ENCODE peak calls at places on chromosomes 12 and 14, in five cellular contexts. J, L, N, A and O are unnamed samples.

GRCh38 chr12:95882080-95882479 is 23.3 kb downstream of the SNRPF start:
- DNase-seq in J (no peak), L (no peak), N (no peak), A (no peak), O (no peak)

GRCh38 chr12:118780939-118781338 is 200.4 kb upstream of the SRRM4 start:
- DNase-seq in J (no peak), L (no peak), N (no peak), A (no peak), O (no peak)

GRCh38 chr14:61347771-61348443 is 26.5 kb downstream of the PRKCH start:
- DNase-seq in J (no peak), L (no peak), N (no peak), A (no peak), O (no peak)

GRCh38 chr12:71432936-71433335 is 6.7 kb upstream of the LGR5 start:
- DNase-seq in J (no peak), L (no peak), N (no peak), A (no peak), O (no peak)

GRCh38 chr12:92105676-92106075 is 40.0 kb downstream of the BTG1 start:
- DNase-seq in J (no peak), L (no peak), N (no peak), A (no peak), O (no peak)

GRCh38 chr14:104322531-104323466 is 184.4 kb downstream of the KIF26A start:
- DNase-seq in J (no peak), L (no peak), N (no peak), A (no peak), O (peak)

GRCh38 chr14:101457936-101458535 is 103.3 kb upstream of the DIO3 start:
- DNase-seq in J (no peak), L (no peak), N (no peak), A (no peak), O (peak)

GRCh38 chr12:91538418-91538817 is 355.8 kb upstream of the DCN start:
- DNase-seq in J (no peak), L (no peak), N (no peak), A (no peak), O (no peak)

GRCh38 chr12:5432011-5432400 is at the start of gene NTF3:
- DNase-seq in J (no peak), L (no peak), N (no peak), A (peak), O (no peak)

GRCh38 chr12:65867428-65867827 is 43.1 kb downstream of the HMGA2 start:
- DNase-seq in J (no peak), L (no peak), N (no peak), A (no peak), O (no peak)

GRCh38 chr12:89453579-89453978 is 71.0 kb downstream of the GALNT4 start:
- DNase-seq in J (no peak), L (no peak), N (no peak), A (no peak), O (no peak)

GRCh38 chr12:64737539-64737938 is 21.7 kb downstream of the GNS start:
- DNase-seq in J (peak), L (no peak), N (no peak), A (no peak), O (no peak)

GRCh38 chr12:34109390-34109789 is 87.1 kb downstream of the ALG10 start:
- DNase-seq in J (no peak), L (no peak), N (no peak), A (no peak), O (no peak)

GRCh38 chr12:94659531-94659930 is 9.2 kb upstream of the TMCC3 start:
- DNase-seq in J (no peak), L (no peak), N (no peak), A (no peak), O (no peak)

GRCh38 chr14:24092110-24092959 is 1.8 kb upstream of the PCK2 start:
- DNase-seq in J (no peak), L (no peak), N (no peak), A (no peak), O (no peak)

GRCh38 chr12:57872362-57872761 is 25.8 kb upstream of the CTDSP2 start:
- DNase-seq in J (no peak), L (no peak), N (no peak), A (peak), O (peak)

GRCh38 chr12:59382678-59383425 is 213.0 kb upstream of the SLC16A7 start:
- DNase-seq in J (no peak), L (no peak), N (no peak), A (peak), O (no peak)

GRCh38 chr12:95202691-95203476 is 14.4 kb downstream of the FGD6 start:
- DNase-seq in J (no peak), L (no peak), N (no peak), A (peak), O (no peak)

GRCh38 chr14:90409209-90409730 is 12.4 kb downstream of the CALM1 start:
- DNase-seq in J (no peak), L (peak), N (no peak), A (peak), O (no peak)

GRCh38 chr12:47547077-47547476 is 158.8 kb downstream of the RPAP3 start:
- DNase-seq in J (no peak), L (no peak), N (no peak), A (no peak), O (no peak)

GRCh38 chr12:21774358-21775129 is at the start of gene KCNJ8:
- DNase-seq in J (no peak), L (peak), N (no peak), A (peak), O (peak)

GRCh38 chr12:6268484-6269157 is 41.9 kb upstream of the PLEKHG6 start:
- DNase-seq in J (no peak), L (no peak), N (no peak), A (no peak), O (peak)

GRCh38 chr14:96538663-96539317 is 36.6 kb downstream of the PAPOLA start:
- DNase-seq in J (no peak), L (no peak), N (no peak), A (no peak), O (no peak)

GRCh38 chr12:2239376-2240010 is 186.7 kb downstream of the CACNA1C start:
- DNase-seq in J (no peak), L (no peak), N (no peak), A (peak), O (no peak)

GRCh38 chr12:93829073-93829472 is 151.9 kb downstream of the CRADD start:
- DNase-seq in J (no peak), L (no peak), N (no peak), A (peak), O (no peak)

GRCh38 chr12:60830381-60830780 is 1234.6 kb downstream of the SLC16A7 start:
- DNase-seq in J (no peak), L (no peak), N (no peak), A (no peak), O (no peak)

GRCh38 chr14:62455446-62455845 is 589.8 kb downstream of the KCNH5 start:
- DNase-seq in J (no peak), L (no peak), N (no peak), A (no peak), O (no peak)

GRCh38 chr14:46580941-46581671 is 70.5 kb downstream of the RPL10L start:
- DNase-seq in J (no peak), L (no peak), N (no peak), A (peak), O (no peak)

GRCh38 chr14:92513204-92513965 is at the start of gene RIN3:
- DNase-seq in J (peak), L (no peak), N (no peak), A (no peak), O (peak)

GRCh38 chr12:121245951-121246350 is 36.0 kb downstream of the P2RX4 start:
- DNase-seq in J (no peak), L (no peak), N (no peak), A (no peak), O (no peak)

GRCh38 chr12:3904999-3905398 is 31.8 kb upstream of the PARP11 start:
- DNase-seq in J (no peak), L (no peak), N (no peak), A (no peak), O (no peak)

GRCh38 chr12:46629331-46630229 is 196.2 kb downstream of the SLC38A4 start:
- DNase-seq in J (no peak), L (no peak), N (no peak), A (no peak), O (no peak)

GRCh38 chr14:68507544-68508081 is 285.3 kb downstream of the ZFP36L1 start:
- DNase-seq in J (no peak), L (no peak), N (no peak), A (peak), O (no peak)

GRCh38 chr12:70243510-70244331 is 488 bp downstream of the CNOT2 start:
- DNase-seq in J (peak), L (no peak), N (peak), A (peak), O (peak)

GRCh38 chr12:2335109-2335508 is 282.3 kb downstream of the CACNA1C start:
- DNase-seq in J (no peak), L (no peak), N (no peak), A (no peak), O (no peak)

GRCh38 chr14:105085766-105086165 is 20.5 kb upstream of the GPR132 start:
- DNase-seq in J (no peak), L (no peak), N (no peak), A (no peak), O (peak)